ENCODE peak calls at places on chromosomes 12 and 14, in eight cellular contexts. One of them, this sample, is unnamed.

GRCh38 chr14:59161571-59162175 is 26.8 kb upstream of the DAAM1 start:
- DNase-seq in colonic mucosa: no peak
- DNase-seq in heart right ventricle: no peak
- DNase-seq in left lung: no peak
- DNase-seq in mesendoderm: peak
- DNase-seq in right atrium auricular region: peak
- DNase-seq in dorsolateral prefrontal cortex: no peak
- DNase-seq in psoas muscle: no peak
- DNase-seq in this sample: peak

GRCh38 chr14:61350871-61351270 is 29.5 kb downstream of the PRKCH start:
- DNase-seq in colonic mucosa: no peak
- DNase-seq in heart right ventricle: no peak
- DNase-seq in left lung: no peak
- DNase-seq in mesendoderm: no peak
- DNase-seq in right atrium auricular region: no peak
- DNase-seq in dorsolateral prefrontal cortex: no peak
- DNase-seq in psoas muscle: no peak
- DNase-seq in this sample: no peak

GRCh38 chr14:90512332-90512951 is 115.6 kb downstream of the CALM1 start:
- DNase-seq in colonic mucosa: peak
- DNase-seq in heart right ventricle: no peak
- DNase-seq in left lung: peak
- DNase-seq in mesendoderm: no peak
- DNase-seq in right atrium auricular region: no peak
- DNase-seq in dorsolateral prefrontal cortex: no peak
- DNase-seq in psoas muscle: no peak
- DNase-seq in this sample: no peak

GRCh38 chr12:106109168-106109910 is 29.4 kb downstream of the NUAK1 start:
- DNase-seq in colonic mucosa: no peak
- DNase-seq in heart right ventricle: no peak
- DNase-seq in left lung: no peak
- DNase-seq in mesendoderm: peak
- DNase-seq in right atrium auricular region: no peak
- DNase-seq in dorsolateral prefrontal cortex: no peak
- DNase-seq in psoas muscle: no peak
- DNase-seq in this sample: no peak

GRCh38 chr12:48060474-48060873 is 45.4 kb downstream of the SENP1 start:
- DNase-seq in colonic mucosa: no peak
- DNase-seq in heart right ventricle: no peak
- DNase-seq in left lung: no peak
- DNase-seq in mesendoderm: no peak
- DNase-seq in right atrium auricular region: no peak
- DNase-seq in dorsolateral prefrontal cortex: no peak
- DNase-seq in psoas muscle: no peak
- DNase-seq in this sample: no peak

GRCh38 chr14:86777950-86778602 is 1214.9 kb downstream of the GALC start:
- DNase-seq in colonic mucosa: no peak
- DNase-seq in heart right ventricle: no peak
- DNase-seq in left lung: no peak
- DNase-seq in mesendoderm: no peak
- DNase-seq in right atrium auricular region: no peak
- DNase-seq in dorsolateral prefrontal cortex: no peak
- DNase-seq in psoas muscle: no peak
- DNase-seq in this sample: no peak

GRCh38 chr14:58133739-58134138 is 18.3 kb downstream of the ARMH4 start:
- DNase-seq in colonic mucosa: no peak
- DNase-seq in heart right ventricle: no peak
- DNase-seq in left lung: no peak
- DNase-seq in mesendoderm: peak
- DNase-seq in right atrium auricular region: no peak
- DNase-seq in dorsolateral prefrontal cortex: no peak
- DNase-seq in psoas muscle: no peak
- DNase-seq in this sample: peak

GRCh38 chr12:10690906-10691305 is 17.1 kb upstream of the STYK1 start:
- DNase-seq in colonic mucosa: no peak
- DNase-seq in heart right ventricle: no peak
- DNase-seq in left lung: no peak
- DNase-seq in mesendoderm: no peak
- DNase-seq in right atrium auricular region: no peak
- DNase-seq in dorsolateral prefrontal cortex: no peak
- DNase-seq in psoas muscle: no peak
- DNase-seq in this sample: no peak

GRCh38 chr12:111756681-111757080 is 10.1 kb upstream of the ALDH2 start:
- DNase-seq in colonic mucosa: no peak
- DNase-seq in heart right ventricle: no peak
- DNase-seq in left lung: no peak
- DNase-seq in mesendoderm: no peak
- DNase-seq in right atrium auricular region: no peak
- DNase-seq in dorsolateral prefrontal cortex: no peak
- DNase-seq in psoas muscle: no peak
- DNase-seq in this sample: no peak

GRCh38 chr12:110698171-110698902 is 9.4 kb upstream of the HVCN1 start:
- DNase-seq in colonic mucosa: peak
- DNase-seq in heart right ventricle: peak
- DNase-seq in left lung: peak
- DNase-seq in mesendoderm: peak
- DNase-seq in right atrium auricular region: peak
- DNase-seq in dorsolateral prefrontal cortex: no peak
- DNase-seq in psoas muscle: peak
- DNase-seq in this sample: peak

GRCh38 chr12:127149226-127149964 is 1117.6 kb upstream of the TMEM132C start:
- DNase-seq in colonic mucosa: no peak
- DNase-seq in heart right ventricle: no peak
- DNase-seq in left lung: no peak
- DNase-seq in mesendoderm: no peak
- DNase-seq in right atrium auricular region: no peak
- DNase-seq in dorsolateral prefrontal cortex: no peak
- DNase-seq in psoas muscle: no peak
- DNase-seq in this sample: no peak

GRCh38 chr12:15707516-15708199 is 81.5 kb downstream of the EPS8 start:
- DNase-seq in colonic mucosa: no peak
- DNase-seq in heart right ventricle: no peak
- DNase-seq in left lung: no peak
- DNase-seq in mesendoderm: no peak
- DNase-seq in right atrium auricular region: no peak
- DNase-seq in dorsolateral prefrontal cortex: no peak
- DNase-seq in psoas muscle: no peak
- DNase-seq in this sample: no peak

GRCh38 chr12:15709524-15709923 is 79.7 kb downstream of the EPS8 start:
- DNase-seq in colonic mucosa: no peak
- DNase-seq in heart right ventricle: no peak
- DNase-seq in left lung: no peak
- DNase-seq in mesendoderm: no peak
- DNase-seq in right atrium auricular region: no peak
- DNase-seq in dorsolateral prefrontal cortex: no peak
- DNase-seq in psoas muscle: no peak
- DNase-seq in this sample: no peak

GRCh38 chr12:15706010-15706676 is 83.0 kb downstream of the EPS8 start:
- DNase-seq in colonic mucosa: peak
- DNase-seq in heart right ventricle: no peak
- DNase-seq in left lung: peak
- DNase-seq in mesendoderm: peak
- DNase-seq in right atrium auricular region: no peak
- DNase-seq in dorsolateral prefrontal cortex: no peak
- DNase-seq in psoas muscle: no peak
- DNase-seq in this sample: peak

GRCh38 chr12:15710860-15711510 is 78.2 kb downstream of the EPS8 start:
- DNase-seq in colonic mucosa: no peak
- DNase-seq in heart right ventricle: no peak
- DNase-seq in left lung: no peak
- DNase-seq in mesendoderm: no peak
- DNase-seq in right atrium auricular region: no peak
- DNase-seq in dorsolateral prefrontal cortex: no peak
- DNase-seq in psoas muscle: no peak
- DNase-seq in this sample: no peak

DNA sequence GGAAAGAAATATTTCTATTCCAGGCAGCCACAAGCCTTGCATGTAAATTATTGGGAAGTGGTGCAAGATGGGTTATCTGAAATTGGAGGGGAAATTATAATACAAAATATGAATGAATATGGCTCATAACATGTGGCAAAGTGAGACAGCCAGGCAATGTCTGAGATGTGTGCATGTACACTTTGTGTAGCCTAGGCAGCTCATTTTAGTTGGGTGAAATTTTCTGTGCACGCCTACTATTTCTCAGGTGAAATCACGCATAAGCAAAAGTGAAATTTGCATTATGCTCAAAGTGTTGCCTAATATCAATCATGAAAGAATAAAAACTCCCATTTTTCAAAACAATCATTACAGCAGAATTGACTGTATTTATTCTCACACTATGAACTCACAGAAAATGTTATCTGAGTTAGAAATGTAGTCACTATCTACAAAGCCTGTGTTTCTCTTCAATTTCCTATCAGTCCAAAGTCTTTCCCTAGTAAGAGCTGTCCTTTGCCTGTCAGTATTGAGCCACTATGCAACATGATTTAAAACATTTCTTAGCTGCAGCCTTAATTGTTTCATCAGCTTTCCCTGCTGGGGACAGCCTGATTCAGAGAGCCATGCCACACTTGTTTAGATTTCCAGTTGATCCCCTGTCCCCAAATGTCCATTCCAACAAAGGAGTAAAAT is 80.7 kb downstream of the EPS8 start:
- DNase-seq in colonic mucosa: no peak
- DNase-seq in heart right ventricle: no peak
- DNase-seq in left lung: no peak
- DNase-seq in mesendoderm: no peak
- DNase-seq in right atrium auricular region: no peak
- DNase-seq in dorsolateral prefrontal cortex: no peak
- DNase-seq in psoas muscle: no peak
- DNase-seq in this sample: no peak
- H3K27ac ChIP-seq in colonic mucosa: no peak
- H3K27ac ChIP-seq in heart right ventricle: no peak
- H3K27ac ChIP-seq in left lung: no peak
- H3K27ac ChIP-seq in mesendoderm: no peak
- H3K27ac ChIP-seq in right atrium auricular region: no peak
- H3K27ac ChIP-seq in dorsolateral prefrontal cortex: no peak
- H3K27ac ChIP-seq in psoas muscle: no peak
- H3K27ac ChIP-seq in this sample: no peak

GRCh38 chr12:52075409-52075724 is 4.1 kb upstream of the SMIM41 start:
- DNase-seq in colonic mucosa: no peak
- DNase-seq in heart right ventricle: no peak
- DNase-seq in left lung: no peak
- DNase-seq in mesendoderm: no peak
- DNase-seq in right atrium auricular region: no peak
- DNase-seq in dorsolateral prefrontal cortex: no peak
- DNase-seq in psoas muscle: no peak
- DNase-seq in this sample: no peak
- H3K27ac ChIP-seq in colonic mucosa: no peak
- H3K27ac ChIP-seq in heart right ventricle: no peak
- H3K27ac ChIP-seq in left lung: no peak
- H3K27ac ChIP-seq in mesendoderm: no peak
- H3K27ac ChIP-seq in right atrium auricular region: no peak
- H3K27ac ChIP-seq in dorsolateral prefrontal cortex: no peak
- H3K27ac ChIP-seq in psoas muscle: no peak
- H3K27ac ChIP-seq in this sample: no peak

GRCh38 chr12:400828-401227 is 616 bp upstream of the CCDC77 start:
- DNase-seq in colonic mucosa: no peak
- DNase-seq in heart right ventricle: no peak
- DNase-seq in left lung: no peak
- DNase-seq in mesendoderm: no peak
- DNase-seq in right atrium auricular region: no peak
- DNase-seq in dorsolateral prefrontal cortex: no peak
- DNase-seq in psoas muscle: no peak
- DNase-seq in this sample: no peak

GRCh38 chr12:402127-402456 is 648 bp downstream of the CCDC77 start:
- DNase-seq in colonic mucosa: peak
- DNase-seq in heart right ventricle: no peak
- DNase-seq in left lung: no peak
- DNase-seq in mesendoderm: peak
- DNase-seq in right atrium auricular region: no peak
- DNase-seq in dorsolateral prefrontal cortex: no peak
- DNase-seq in psoas muscle: no peak
- DNase-seq in this sample: peak

GRCh38 chr12:401235-402126 is at the start of gene CCDC77:
- DNase-seq in colonic mucosa: peak
- DNase-seq in heart right ventricle: peak
- DNase-seq in left lung: peak
- DNase-seq in mesendoderm: peak
- DNase-seq in right atrium auricular region: peak
- DNase-seq in dorsolateral prefrontal cortex: peak
- DNase-seq in psoas muscle: peak
- DNase-seq in this sample: peak
- H3K27ac ChIP-seq in colonic mucosa: peak
- H3K27ac ChIP-seq in heart right ventricle: no peak
- H3K27ac ChIP-seq in left lung: peak
- H3K27ac ChIP-seq in mesendoderm: peak
- H3K27ac ChIP-seq in right atrium auricular region: peak
- H3K27ac ChIP-seq in dorsolateral prefrontal cortex: peak
- H3K27ac ChIP-seq in psoas muscle: peak
- H3K27ac ChIP-seq in this sample: peak

GRCh38 chr14:68240388-68240787 is 420.8 kb downstream of the RAD51B start:
- DNase-seq in colonic mucosa: no peak
- DNase-seq in heart right ventricle: no peak
- DNase-seq in left lung: no peak
- DNase-seq in mesendoderm: no peak
- DNase-seq in right atrium auricular region: no peak
- DNase-seq in dorsolateral prefrontal cortex: no peak
- DNase-seq in psoas muscle: no peak
- DNase-seq in this sample: no peak

GRCh38 chr14:68236525-68236924 is 416.9 kb downstream of the RAD51B start:
- DNase-seq in colonic mucosa: no peak
- DNase-seq in heart right ventricle: no peak
- DNase-seq in left lung: no peak
- DNase-seq in mesendoderm: no peak
- DNase-seq in right atrium auricular region: no peak
- DNase-seq in dorsolateral prefrontal cortex: no peak
- DNase-seq in psoas muscle: no peak
- DNase-seq in this sample: no peak

GRCh38 chr14:68239988-68240387 is 420.4 kb downstream of the RAD51B start:
- DNase-seq in colonic mucosa: no peak
- DNase-seq in heart right ventricle: no peak
- DNase-seq in left lung: no peak
- DNase-seq in mesendoderm: no peak
- DNase-seq in right atrium auricular region: no peak
- DNase-seq in dorsolateral prefrontal cortex: no peak
- DNase-seq in psoas muscle: no peak
- DNase-seq in this sample: no peak

GRCh38 chr14:68241862-68242490 is 422.4 kb downstream of the RAD51B start:
- DNase-seq in colonic mucosa: no peak
- DNase-seq in heart right ventricle: no peak
- DNase-seq in left lung: no peak
- DNase-seq in mesendoderm: no peak
- DNase-seq in right atrium auricular region: no peak
- DNase-seq in dorsolateral prefrontal cortex: no peak
- DNase-seq in psoas muscle: no peak
- DNase-seq in this sample: no peak

DNA sequence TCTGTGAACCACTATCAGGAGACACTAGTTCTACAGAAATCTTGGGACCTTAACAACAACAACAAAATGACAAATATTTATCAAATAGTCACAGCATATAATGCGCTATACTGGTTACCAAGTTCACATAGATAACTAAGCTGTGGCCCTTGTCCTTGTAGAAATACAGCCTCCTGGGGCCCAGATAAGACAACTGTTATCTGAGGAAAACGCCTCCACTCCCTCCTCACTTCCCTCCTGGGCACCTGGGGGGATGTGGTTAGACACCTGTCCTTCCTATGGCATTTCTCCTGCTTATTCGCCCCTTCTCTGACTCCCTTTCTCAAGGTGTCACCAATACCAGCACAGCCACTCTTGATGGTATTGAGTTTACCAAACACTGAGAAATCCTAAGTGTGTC is 419.4 kb downstream of the RAD51B start:
- DNase-seq in colonic mucosa: no peak
- DNase-seq in heart right ventricle: no peak
- DNase-seq in left lung: no peak
- DNase-seq in mesendoderm: no peak
- DNase-seq in right atrium auricular region: no peak
- DNase-seq in dorsolateral prefrontal cortex: no peak
- DNase-seq in psoas muscle: no peak
- DNase-seq in this sample: no peak
- H3K27ac ChIP-seq in colonic mucosa: peak
- H3K27ac ChIP-seq in heart right ventricle: no peak
- H3K27ac ChIP-seq in left lung: peak
- H3K27ac ChIP-seq in mesendoderm: no peak
- H3K27ac ChIP-seq in right atrium auricular region: no peak
- H3K27ac ChIP-seq in dorsolateral prefrontal cortex: no peak
- H3K27ac ChIP-seq in psoas muscle: peak
- H3K27ac ChIP-seq in this sample: peak